ENCODE peak calls at places on chromosomes 3 and 15, in nine cellular contexts. One of them, this sample, is unnamed.
A peak's percentile ranks its signal among the peaks of the same experiment; 100 is the strongest.

GRCh38 chr3:162770556-162770955 is 1273.9 kb downstream of the OTOL1 start:
- DNase-seq in HCEC 1CT: peak; percentile 3
- DNase-seq in GM23248: peak; percentile 21
- DNase-seq in EH: peak; percentile 50
- DNase-seq in stimulated activated naive CD4-positive, alpha-beta T cell treated with Interleukin-2 at 50 U/mL for 16 hours: no peak
- DNase-seq in brain microvascular endothelial cell: no peak
- DNase-seq in iPS DF 6.9: no peak
- DNase-seq in stimulated activated CD4-positive, alpha-beta T cell treated with anti-CD3 and anti-CD28 coated beads, Interleukin-1b, Interleukin-23, amount 100 ng/mL, for 4 hours: no peak
- DNase-seq in NCI-H1417: no peak
- DNase-seq in this sample: no peak

GRCh38 chr3:184171562-184171961 is 3.1 kb upstream of the AP2M1 start:
- DNase-seq in GM23248: peak; percentile 72
- DNase-seq in stimulated activated CD4-positive, alpha-beta T cell treated with anti-CD3 and anti-CD28 coated beads, Interleukin-1b, Interleukin-23, amount 100 ng/mL, for 4 hours: no peak
- DNase-seq in stimulated activated naive CD4-positive, alpha-beta T cell treated with Interleukin-2 at 50 U/mL for 16 hours: no peak
- DNase-seq in NCI-H1417: no peak
- DNase-seq in iPS DF 6.9: no peak
- DNase-seq in HCEC 1CT: no peak
- DNase-seq in EH: peak; percentile 85
- DNase-seq in brain microvascular endothelial cell: peak; percentile 79
- DNase-seq in this sample: no peak

GRCh38 chr15:85667491-85668424 is 127.0 kb downstream of the KLHL25 start:
- DNase-seq in stimulated activated CD4-positive, alpha-beta T cell treated with anti-CD3 and anti-CD28 coated beads, Interleukin-1b, Interleukin-23, amount 100 ng/mL, for 4 hours: peak; percentile 35
- DNase-seq in NCI-H1417: no peak
- DNase-seq in GM23248: peak; percentile 98
- DNase-seq in iPS DF 6.9: no peak
- DNase-seq in EH: peak; percentile 99
- DNase-seq in HCEC 1CT: peak; percentile 97
- DNase-seq in brain microvascular endothelial cell: peak; percentile 99
- DNase-seq in stimulated activated naive CD4-positive, alpha-beta T cell treated with Interleukin-2 at 50 U/mL for 16 hours: peak; percentile 5
- DNase-seq in this sample: peak; percentile 66

GRCh38 chr3:138694287-138695007 is 85.9 kb downstream of the FAIM start:
- DNase-seq in iPS DF 6.9: no peak
- DNase-seq in brain microvascular endothelial cell: peak; percentile 92
- DNase-seq in stimulated activated CD4-positive, alpha-beta T cell treated with anti-CD3 and anti-CD28 coated beads, Interleukin-1b, Interleukin-23, amount 100 ng/mL, for 4 hours: no peak
- DNase-seq in HCEC 1CT: peak; percentile 99
- DNase-seq in EH: peak; percentile 98
- DNase-seq in stimulated activated naive CD4-positive, alpha-beta T cell treated with Interleukin-2 at 50 U/mL for 16 hours: no peak
- DNase-seq in NCI-H1417: no peak
- DNase-seq in GM23248: peak; percentile 90
- DNase-seq in this sample: peak; percentile 89

GRCh38 chr3:195845483-195845882 is 33.8 kb upstream of the MUC4 start:
- DNase-seq in iPS DF 6.9: no peak
- DNase-seq in stimulated activated CD4-positive, alpha-beta T cell treated with anti-CD3 and anti-CD28 coated beads, Interleukin-1b, Interleukin-23, amount 100 ng/mL, for 4 hours: no peak
- DNase-seq in brain microvascular endothelial cell: no peak
- DNase-seq in NCI-H1417: no peak
- DNase-seq in GM23248: no peak
- DNase-seq in HCEC 1CT: no peak
- DNase-seq in stimulated activated naive CD4-positive, alpha-beta T cell treated with Interleukin-2 at 50 U/mL for 16 hours: no peak
- DNase-seq in EH: no peak
- DNase-seq in this sample: no peak

GRCh38 chr3:140585828-140586227 is 92.0 kb upstream of the TRIM42 start:
- DNase-seq in brain microvascular endothelial cell: peak; percentile 82
- DNase-seq in GM23248: peak; percentile 80
- DNase-seq in iPS DF 6.9: no peak
- DNase-seq in HCEC 1CT: no peak
- DNase-seq in EH: peak; percentile 22
- DNase-seq in stimulated activated CD4-positive, alpha-beta T cell treated with anti-CD3 and anti-CD28 coated beads, Interleukin-1b, Interleukin-23, amount 100 ng/mL, for 4 hours: no peak
- DNase-seq in stimulated activated naive CD4-positive, alpha-beta T cell treated with Interleukin-2 at 50 U/mL for 16 hours: no peak
- DNase-seq in NCI-H1417: no peak
- DNase-seq in this sample: no peak

GRCh38 chr3:102224171-102224570 is 210.6 kb upstream of the ZPLD1 start:
- DNase-seq in HCEC 1CT: peak; percentile 14
- DNase-seq in EH: peak; percentile 65
- DNase-seq in brain microvascular endothelial cell: peak; percentile 48
- DNase-seq in stimulated activated naive CD4-positive, alpha-beta T cell treated with Interleukin-2 at 50 U/mL for 16 hours: no peak
- DNase-seq in iPS DF 6.9: no peak
- DNase-seq in stimulated activated CD4-positive, alpha-beta T cell treated with anti-CD3 and anti-CD28 coated beads, Interleukin-1b, Interleukin-23, amount 100 ng/mL, for 4 hours: no peak
- DNase-seq in NCI-H1417: no peak
- DNase-seq in GM23248: peak; percentile 39
- DNase-seq in this sample: no peak

GRCh38 chr3:15822281-15822680 is 24.5 kb upstream of the ANKRD28 start:
- DNase-seq in HCEC 1CT: no peak
- DNase-seq in stimulated activated CD4-positive, alpha-beta T cell treated with anti-CD3 and anti-CD28 coated beads, Interleukin-1b, Interleukin-23, amount 100 ng/mL, for 4 hours: no peak
- DNase-seq in GM23248: no peak
- DNase-seq in iPS DF 6.9: no peak
- DNase-seq in NCI-H1417: no peak
- DNase-seq in EH: no peak
- DNase-seq in brain microvascular endothelial cell: no peak
- DNase-seq in stimulated activated naive CD4-positive, alpha-beta T cell treated with Interleukin-2 at 50 U/mL for 16 hours: no peak
- DNase-seq in this sample: no peak

GRCh38 chr3:191500892-191501291 is 39.9 kb downstream of the PYDC2 start:
- DNase-seq in HCEC 1CT: no peak
- DNase-seq in iPS DF 6.9: no peak
- DNase-seq in GM23248: no peak
- DNase-seq in EH: no peak
- DNase-seq in NCI-H1417: no peak
- DNase-seq in stimulated activated naive CD4-positive, alpha-beta T cell treated with Interleukin-2 at 50 U/mL for 16 hours: no peak
- DNase-seq in brain microvascular endothelial cell: no peak
- DNase-seq in stimulated activated CD4-positive, alpha-beta T cell treated with anti-CD3 and anti-CD28 coated beads, Interleukin-1b, Interleukin-23, amount 100 ng/mL, for 4 hours: no peak
- DNase-seq in this sample: no peak

GRCh38 chr15:82532991-82533481 is 7.2 kb downstream of the RPS17 start:
- DNase-seq in stimulated activated naive CD4-positive, alpha-beta T cell treated with Interleukin-2 at 50 U/mL for 16 hours: no peak
- DNase-seq in NCI-H1417: no peak
- DNase-seq in GM23248: no peak
- DNase-seq in EH: no peak
- DNase-seq in brain microvascular endothelial cell: no peak
- DNase-seq in iPS DF 6.9: no peak
- DNase-seq in HCEC 1CT: no peak
- DNase-seq in stimulated activated CD4-positive, alpha-beta T cell treated with anti-CD3 and anti-CD28 coated beads, Interleukin-1b, Interleukin-23, amount 100 ng/mL, for 4 hours: no peak
- DNase-seq in this sample: no peak

GRCh38 chr3:129936757-129937156 is 37.8 kb upstream of the TRH start:
- DNase-seq in GM23248: peak; percentile 72
- DNase-seq in HCEC 1CT: no peak
- DNase-seq in NCI-H1417: peak; percentile 21
- DNase-seq in stimulated activated naive CD4-positive, alpha-beta T cell treated with Interleukin-2 at 50 U/mL for 16 hours: no peak
- DNase-seq in iPS DF 6.9: no peak
- DNase-seq in stimulated activated CD4-positive, alpha-beta T cell treated with anti-CD3 and anti-CD28 coated beads, Interleukin-1b, Interleukin-23, amount 100 ng/mL, for 4 hours: no peak
- DNase-seq in EH: peak; percentile 83
- DNase-seq in brain microvascular endothelial cell: peak; percentile 35
- DNase-seq in this sample: peak; percentile 81

GRCh38 chr15:29870495-29871151 is 48.4 kb upstream of the TJP1 start:
- DNase-seq in GM23248: no peak
- DNase-seq in HCEC 1CT: no peak
- DNase-seq in brain microvascular endothelial cell: no peak
- DNase-seq in stimulated activated CD4-positive, alpha-beta T cell treated with anti-CD3 and anti-CD28 coated beads, Interleukin-1b, Interleukin-23, amount 100 ng/mL, for 4 hours: no peak
- DNase-seq in NCI-H1417: peak; percentile 2
- DNase-seq in stimulated activated naive CD4-positive, alpha-beta T cell treated with Interleukin-2 at 50 U/mL for 16 hours: no peak
- DNase-seq in iPS DF 6.9: no peak
- DNase-seq in EH: no peak
- DNase-seq in this sample: no peak

GRCh38 chr15:101024111-101024695 is 105.0 kb downstream of the LRRK1 start:
- DNase-seq in EH: peak; percentile 30
- DNase-seq in stimulated activated CD4-positive, alpha-beta T cell treated with anti-CD3 and anti-CD28 coated beads, Interleukin-1b, Interleukin-23, amount 100 ng/mL, for 4 hours: no peak
- DNase-seq in HCEC 1CT: no peak
- DNase-seq in NCI-H1417: no peak
- DNase-seq in iPS DF 6.9: no peak
- DNase-seq in GM23248: peak; percentile 58
- DNase-seq in stimulated activated naive CD4-positive, alpha-beta T cell treated with Interleukin-2 at 50 U/mL for 16 hours: no peak
- DNase-seq in brain microvascular endothelial cell: peak; percentile 68
- DNase-seq in this sample: peak; percentile 50

GRCh38 chr15:84794148-84794547 is 23.0 kb upstream of the ALPK3 start:
- DNase-seq in NCI-H1417: no peak
- DNase-seq in GM23248: no peak
- DNase-seq in EH: no peak
- DNase-seq in stimulated activated CD4-positive, alpha-beta T cell treated with anti-CD3 and anti-CD28 coated beads, Interleukin-1b, Interleukin-23, amount 100 ng/mL, for 4 hours: no peak
- DNase-seq in HCEC 1CT: no peak
- DNase-seq in brain microvascular endothelial cell: no peak
- DNase-seq in iPS DF 6.9: no peak
- DNase-seq in stimulated activated naive CD4-positive, alpha-beta T cell treated with Interleukin-2 at 50 U/mL for 16 hours: no peak
- DNase-seq in this sample: no peak

GRCh38 chr3:65196663-65197062 is 508.9 kb upstream of the ADAMTS9 start:
- DNase-seq in HCEC 1CT: no peak
- DNase-seq in iPS DF 6.9: no peak
- DNase-seq in stimulated activated naive CD4-positive, alpha-beta T cell treated with Interleukin-2 at 50 U/mL for 16 hours: no peak
- DNase-seq in GM23248: no peak
- DNase-seq in brain microvascular endothelial cell: no peak
- DNase-seq in EH: no peak
- DNase-seq in stimulated activated CD4-positive, alpha-beta T cell treated with anti-CD3 and anti-CD28 coated beads, Interleukin-1b, Interleukin-23, amount 100 ng/mL, for 4 hours: no peak
- DNase-seq in NCI-H1417: no peak
- DNase-seq in this sample: no peak

GRCh38 chr15:30670056-30670455 is 44.1 kb downstream of the ARHGAP11B start:
- DNase-seq in HCEC 1CT: no peak
- DNase-seq in iPS DF 6.9: no peak
- DNase-seq in brain microvascular endothelial cell: peak; percentile 13
- DNase-seq in NCI-H1417: no peak
- DNase-seq in stimulated activated CD4-positive, alpha-beta T cell treated with anti-CD3 and anti-CD28 coated beads, Interleukin-1b, Interleukin-23, amount 100 ng/mL, for 4 hours: no peak
- DNase-seq in stimulated activated naive CD4-positive, alpha-beta T cell treated with Interleukin-2 at 50 U/mL for 16 hours: no peak
- DNase-seq in GM23248: no peak
- DNase-seq in EH: peak; percentile 63
- DNase-seq in this sample: no peak

GRCh38 chr3:58581328-58582091 is 4.3 kb upstream of the FAM107A start:
- DNase-seq in HCEC 1CT: no peak
- DNase-seq in iPS DF 6.9: no peak
- DNase-seq in EH: no peak
- DNase-seq in stimulated activated CD4-positive, alpha-beta T cell treated with anti-CD3 and anti-CD28 coated beads, Interleukin-1b, Interleukin-23, amount 100 ng/mL, for 4 hours: no peak
- DNase-seq in GM23248: no peak
- DNase-seq in NCI-H1417: peak; percentile 81
- DNase-seq in brain microvascular endothelial cell: no peak
- DNase-seq in stimulated activated naive CD4-positive, alpha-beta T cell treated with Interleukin-2 at 50 U/mL for 16 hours: no peak
- DNase-seq in this sample: no peak

GRCh38 chr15:99139276-99139675 is 34.4 kb downstream of the SYNM start:
- DNase-seq in brain microvascular endothelial cell: no peak
- DNase-seq in GM23248: no peak
- DNase-seq in stimulated activated naive CD4-positive, alpha-beta T cell treated with Interleukin-2 at 50 U/mL for 16 hours: no peak
- DNase-seq in HCEC 1CT: no peak
- DNase-seq in stimulated activated CD4-positive, alpha-beta T cell treated with anti-CD3 and anti-CD28 coated beads, Interleukin-1b, Interleukin-23, amount 100 ng/mL, for 4 hours: no peak
- DNase-seq in NCI-H1417: no peak
- DNase-seq in EH: no peak
- DNase-seq in iPS DF 6.9: no peak
- DNase-seq in this sample: no peak

GRCh38 chr3:192887047-192887446 is 30.6 kb downstream of the MB21D2 start:
- DNase-seq in HCEC 1CT: peak; percentile 70
- DNase-seq in stimulated activated naive CD4-positive, alpha-beta T cell treated with Interleukin-2 at 50 U/mL for 16 hours: no peak
- DNase-seq in GM23248: no peak
- DNase-seq in EH: no peak
- DNase-seq in iPS DF 6.9: no peak
- DNase-seq in stimulated activated CD4-positive, alpha-beta T cell treated with anti-CD3 and anti-CD28 coated beads, Interleukin-1b, Interleukin-23, amount 100 ng/mL, for 4 hours: no peak
- DNase-seq in brain microvascular endothelial cell: peak; percentile 92
- DNase-seq in NCI-H1417: no peak
- DNase-seq in this sample: peak; percentile 92

GRCh38 chr15:77632760-77633133 is at the start of gene LINGO1:
- DNase-seq in iPS DF 6.9: no peak
- DNase-seq in EH: no peak
- DNase-seq in stimulated activated CD4-positive, alpha-beta T cell treated with anti-CD3 and anti-CD28 coated beads, Interleukin-1b, Interleukin-23, amount 100 ng/mL, for 4 hours: no peak
- DNase-seq in GM23248: peak; percentile 50
- DNase-seq in NCI-H1417: no peak
- DNase-seq in brain microvascular endothelial cell: no peak
- DNase-seq in HCEC 1CT: no peak
- DNase-seq in stimulated activated naive CD4-positive, alpha-beta T cell treated with Interleukin-2 at 50 U/mL for 16 hours: no peak
- DNase-seq in this sample: no peak

This sample was measured in H4.